ENCODE peak calls at places on chromosomes 5 and 9, in seven cellular contexts. S is uterus, I is IMR-90, A is K562, J is HCT116, W is heart left ventricle, Y is tibial nerve. M is an unnamed sample.
A peak's percentile ranks its signal among the peaks of the same experiment; 100 is the strongest.

GRCh38 chr5:78964889-78965288 is 20.2 kb downstream of the ARSB start:
- DNase-seq in J (peak; percentile 48), I (peak; percentile 83), S (no peak), Y (peak; percentile 32), W (no peak), A (no peak), M (no peak)

GRCh38 chr5:85077581-85077980 is 692.9 kb upstream of the EDIL3 start:
- DNase-seq in A (no peak), S (no peak), Y (no peak), W (no peak), I (no peak), J (no peak), M (no peak)

GRCh38 chr5:96626956-96627355 is 35.2 kb upstream of the CAST start:
- DNase-seq in A (no peak), W (no peak), J (no peak), Y (no peak), S (no peak), I (peak; percentile 90), M (no peak)

GRCh38 chr5:143843461-143843860 is 31.5 kb downstream of the HMHB1 start:
- DNase-seq in S (no peak), A (no peak), J (no peak), I (no peak), W (no peak), Y (no peak), M (no peak)

GRCh38 chr5:141521244-141521781 is 32.4 kb downstream of the PCDHGC5 start:
- DNase-seq in W (peak; percentile 76), S (peak; percentile 38), J (peak; percentile 98), Y (peak; percentile 69), I (peak; percentile 100), A (no peak), M (peak; percentile 78)

GRCh38 chr9:87498046-87498815 is 564 bp downstream of the DAPK1 start:
- DNase-seq in I (no peak), A (peak; percentile 53), S (peak; percentile 30), W (peak; percentile 31), J (no peak), Y (no peak), M (peak; percentile 89)

GRCh38 chr5:99605904-99606303 is 677.1 kb upstream of the CHD1 start:
- DNase-seq in W (no peak), A (no peak), Y (no peak), S (no peak), J (no peak), I (no peak), M (no peak)

GRCh38 chr5:134913795-134914194 is 8.9 kb downstream of the PCBD2 start:
- DNase-seq in I (no peak), J (no peak), Y (no peak), W (no peak), A (no peak), S (no peak), M (no peak)

GRCh38 chr9:88532320-88532719 is 2.7 kb upstream of the NXNL2 start:
- DNase-seq in A (no peak), W (no peak), I (peak; percentile 46), S (peak; percentile 58), Y (no peak), J (no peak), M (peak; percentile 26)

GRCh38 chr5:177306674-177307543 is 3.3 kb downstream of the PRELID1 start:
- DNase-seq in A (no peak), W (no peak), I (no peak), Y (no peak), J (no peak), S (no peak), M (no peak)

GRCh38 chr5:57862471-57863282 is 380.1 kb upstream of the ACTBL2 start:
- DNase-seq in J (no peak), Y (peak; percentile 34), S (no peak), W (peak; percentile 36), A (no peak), I (peak; percentile 69), M (peak; percentile 49)

GRCh38 chr9:127049044-127049443 is 73.4 kb downstream of the ANGPTL2 start:
- DNase-seq in S (peak; percentile 62), Y (peak; percentile 48), A (no peak), I (peak; percentile 97), J (no peak), W (peak; percentile 52), M (peak; percentile 57)

GRCh38 chr5:179008667-179009066 is 13.5 kb upstream of the GRM6 start:
- DNase-seq in S (no peak), Y (no peak), I (no peak), W (no peak), A (no peak), J (no peak), M (no peak)

GRCh38 chr5:138330813-138331448 is 673 bp downstream of the CDC25C start:
- DNase-seq in Y (no peak), A (no peak), S (no peak), I (no peak), J (no peak), W (no peak), M (no peak)

GRCh38 chr5:139392324-139392677 is 2.6 kb upstream of the MZB1 start:
- DNase-seq in I (no peak), W (no peak), Y (no peak), J (no peak), A (no peak), S (no peak), M (no peak)
- TF ChIP-seq POLR2A in I (no peak), W (no peak), Y (no peak), J (no peak), A (no peak), S (no peak), M (no peak)

GRCh38 chr5:90861843-90862586 is 303.4 kb downstream of the ADGRV1 start:
- DNase-seq in W (no peak), S (no peak), I (no peak), J (no peak), A (no peak), Y (no peak), M (no peak)
- TF ChIP-seq CTCF in W (no peak), S (no peak), I (no peak), J (no peak), A (no peak), Y (no peak), M (no peak)

GRCh38 chr9:136529516-136530471 is 16.1 kb downstream of the NOTCH1 start:
- DNase-seq in W (peak; percentile 61), I (no peak), Y (no peak), J (no peak), A (no peak), S (no peak), M (no peak)
- TF ChIP-seq POLR2A in W (no peak), I (no peak), Y (no peak), J (no peak), A (no peak), S (no peak), M (no peak)

GRCh38 chr5:128426090-128426534 is 111.9 kb downstream of the FBN2 start:
- DNase-seq in Y (no peak), I (no peak), A (no peak), J (no peak), W (no peak), S (no peak), M (no peak)

GRCh38 chr5:128427901-128428300 is 110.1 kb downstream of the FBN2 start:
- DNase-seq in S (no peak), A (no peak), W (no peak), J (no peak), Y (no peak), I (peak; percentile 24), M (no peak)

GRCh38 chr5:128424672-128425071 is 113.4 kb downstream of the FBN2 start:
- DNase-seq in A (no peak), Y (no peak), S (no peak), I (no peak), W (no peak), J (no peak), M (no peak)
- TF ChIP-seq CTCF in A (no peak), Y (no peak), S (no peak), I (no peak), W (no peak), J (no peak), M (no peak)